ENCODE peak calls at places on chromosomes 11 and 22, in six cellular contexts. One of them, this sample, is unnamed.

GRCh38 chr11:66312549-66313320 is 4.1 kb downstream of the CD248 start:
- DNase-seq in Panc1: peak
- DNase-seq in sigmoid colon: peak
- DNase-seq in HCT116: peak
- DNase-seq in prostate gland: peak
- DNase-seq in stomach: peak
- DNase-seq in this sample: peak

GRCh38 chr22:45475063-45475747 is 27.5 kb upstream of the FBLN1 start:
- DNase-seq in stomach: no peak
- DNase-seq in Panc1: no peak
- DNase-seq in sigmoid colon: no peak
- DNase-seq in prostate gland: no peak
- DNase-seq in HCT116: no peak
- DNase-seq in this sample: no peak

GRCh38 chr11:103581680-103582265 is 454.7 kb upstream of the DDI1 start:
- DNase-seq in sigmoid colon: no peak
- DNase-seq in stomach: no peak
- DNase-seq in prostate gland: no peak
- DNase-seq in HCT116: no peak
- DNase-seq in Panc1: no peak
- DNase-seq in this sample: no peak

GRCh38 chr22:47260551-47260950 is 498.1 kb downstream of the TBC1D22A start:
- DNase-seq in Panc1: no peak
- DNase-seq in prostate gland: no peak
- DNase-seq in stomach: no peak
- DNase-seq in sigmoid colon: no peak
- DNase-seq in HCT116: no peak
- DNase-seq in this sample: no peak

GRCh38 chr22:44312766-44313165 is at the start of gene SHISAL1:
- DNase-seq in Panc1: no peak
- DNase-seq in stomach: no peak
- DNase-seq in prostate gland: no peak
- DNase-seq in sigmoid colon: no peak
- DNase-seq in HCT116: no peak
- DNase-seq in this sample: no peak

GRCh38 chr11:86717817-86718501 is 45.5 kb upstream of the ME3 start:
- DNase-seq in prostate gland: no peak
- DNase-seq in stomach: no peak
- DNase-seq in Panc1: no peak
- DNase-seq in sigmoid colon: no peak
- DNase-seq in HCT116: no peak
- DNase-seq in this sample: no peak

GRCh38 chr11:13135385-13136271 is 126.5 kb downstream of the RASSF10 start:
- DNase-seq in stomach: no peak
- DNase-seq in sigmoid colon: no peak
- DNase-seq in HCT116: no peak
- DNase-seq in prostate gland: no peak
- DNase-seq in Panc1: no peak
- DNase-seq in this sample: no peak

GRCh38 chr11:75229466-75229865 is 11.1 kb upstream of the TPBGL start:
- DNase-seq in HCT116: no peak
- DNase-seq in stomach: no peak
- DNase-seq in prostate gland: no peak
- DNase-seq in sigmoid colon: no peak
- DNase-seq in Panc1: no peak
- DNase-seq in this sample: peak

GRCh38 chr11:116176484-116177005 is 596.2 kb downstream of the BUD13 start:
- DNase-seq in stomach: no peak
- DNase-seq in sigmoid colon: no peak
- DNase-seq in Panc1: no peak
- DNase-seq in prostate gland: no peak
- DNase-seq in HCT116: no peak
- DNase-seq in this sample: no peak

GRCh38 chr11:61172353-61172752 is 11.1 kb upstream of the VPS37C start:
- DNase-seq in sigmoid colon: peak
- DNase-seq in Panc1: no peak
- DNase-seq in HCT116: no peak
- DNase-seq in stomach: peak
- DNase-seq in prostate gland: no peak
- DNase-seq in this sample: peak

GRCh38 chr11:3905080-3905953 is 49.9 kb downstream of the STIM1 start:
- DNase-seq in Panc1: no peak
- DNase-seq in HCT116: peak
- DNase-seq in stomach: peak
- DNase-seq in prostate gland: no peak
- DNase-seq in sigmoid colon: no peak
- DNase-seq in this sample: no peak

GRCh38 chr11:113553235-113553634 is 78.0 kb upstream of the DRD2 start:
- DNase-seq in Panc1: no peak
- DNase-seq in sigmoid colon: no peak
- DNase-seq in stomach: no peak
- DNase-seq in prostate gland: no peak
- DNase-seq in HCT116: peak
- DNase-seq in this sample: no peak

GRCh38 chr11:12618743-12619540 is 55.3 kb upstream of the TEAD1 start:
- DNase-seq in Panc1: no peak
- DNase-seq in stomach: no peak
- DNase-seq in HCT116: no peak
- DNase-seq in prostate gland: no peak
- DNase-seq in sigmoid colon: no peak
- DNase-seq in this sample: no peak

GRCh38 chr22:42357634-42358296 is 74.4 kb downstream of the NFAM1 start:
- DNase-seq in Panc1: no peak
- DNase-seq in prostate gland: peak
- DNase-seq in HCT116: no peak
- DNase-seq in stomach: peak
- DNase-seq in sigmoid colon: peak
- DNase-seq in this sample: no peak

GRCh38 chr11:102527701-102528100 is 2.8 kb downstream of the MMP7 start:
- DNase-seq in prostate gland: no peak
- DNase-seq in HCT116: no peak
- DNase-seq in stomach: no peak
- DNase-seq in sigmoid colon: no peak
- DNase-seq in Panc1: no peak
- DNase-seq in this sample: no peak

DNA sequence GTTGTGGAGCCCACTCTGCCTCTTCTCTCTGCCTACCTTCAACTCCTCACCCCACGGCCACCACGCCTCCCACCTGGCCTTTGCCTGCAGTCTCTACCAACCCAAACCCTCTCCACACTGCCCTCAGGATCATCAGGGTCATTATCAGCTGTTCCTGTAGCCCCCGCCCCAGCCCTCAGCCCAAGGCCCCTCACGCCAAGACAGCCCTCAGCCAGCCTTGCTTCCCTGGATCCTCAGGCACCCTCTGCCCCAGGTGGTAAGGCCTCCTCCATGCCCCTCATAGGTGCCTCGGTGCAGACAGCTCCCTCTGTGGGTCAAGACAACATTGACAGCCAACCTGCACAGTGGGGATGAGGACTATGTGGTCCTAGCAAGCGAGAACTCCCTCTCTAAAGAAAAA is 1.7 kb downstream of the SBF1 start:
- DNase-seq in Panc1: peak
- DNase-seq in sigmoid colon: no peak
- DNase-seq in HCT116: peak
- DNase-seq in prostate gland: no peak
- DNase-seq in stomach: no peak
- DNase-seq in this sample: no peak
- TF ChIP-seq CTCF in Panc1: no peak
- TF ChIP-seq CTCF in sigmoid colon: no peak
- TF ChIP-seq CTCF in HCT116: no peak
- TF ChIP-seq CTCF in prostate gland: no peak
- TF ChIP-seq CTCF in stomach: peak
- TF ChIP-seq CTCF in this sample: no peak

DNA sequence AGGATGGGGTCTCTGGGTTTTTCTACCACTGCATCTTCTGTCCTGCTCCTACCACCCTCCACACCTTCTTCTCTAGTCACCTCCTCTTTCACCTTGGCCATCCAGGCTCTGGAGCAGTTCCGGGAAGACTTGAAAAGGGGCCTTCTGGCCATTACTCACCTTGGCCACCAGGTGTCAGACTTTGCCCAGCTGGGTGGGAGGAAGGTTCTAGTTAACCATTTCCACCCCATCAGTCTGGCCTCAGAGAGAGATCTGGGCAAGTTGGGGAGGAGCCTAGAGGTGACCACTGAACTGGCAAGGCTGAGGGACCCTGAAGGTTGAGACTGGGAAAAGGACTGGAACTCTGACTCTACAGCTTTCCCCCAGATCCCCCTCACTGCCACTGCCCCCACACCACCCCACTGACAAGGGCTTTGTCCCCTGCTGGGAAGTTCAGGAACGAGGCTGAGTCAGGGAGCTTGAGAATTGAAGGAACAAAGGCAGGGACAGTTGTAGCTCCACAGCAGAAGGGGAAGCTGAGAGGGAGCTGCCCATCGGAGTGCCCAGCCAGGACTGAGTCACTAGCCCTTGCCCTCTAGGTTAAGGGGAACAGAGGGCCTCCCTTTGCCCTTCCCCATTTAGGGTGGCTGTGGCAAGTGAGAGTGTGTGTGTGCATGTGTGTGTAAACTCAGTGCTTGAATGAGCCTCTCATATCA is 3.7 kb upstream of the POLD4 start:
- DNase-seq in prostate gland: peak
- DNase-seq in Panc1: no peak
- DNase-seq in stomach: peak
- DNase-seq in HCT116: no peak
- DNase-seq in sigmoid colon: peak
- DNase-seq in this sample: no peak
- TF ChIP-seq POLR2AphosphoS5 in prostate gland: peak
- TF ChIP-seq POLR2AphosphoS5 in Panc1: no peak
- TF ChIP-seq POLR2AphosphoS5 in stomach: peak
- TF ChIP-seq POLR2AphosphoS5 in HCT116: no peak
- TF ChIP-seq POLR2AphosphoS5 in sigmoid colon: no peak
- TF ChIP-seq POLR2AphosphoS5 in this sample: no peak

DNA sequence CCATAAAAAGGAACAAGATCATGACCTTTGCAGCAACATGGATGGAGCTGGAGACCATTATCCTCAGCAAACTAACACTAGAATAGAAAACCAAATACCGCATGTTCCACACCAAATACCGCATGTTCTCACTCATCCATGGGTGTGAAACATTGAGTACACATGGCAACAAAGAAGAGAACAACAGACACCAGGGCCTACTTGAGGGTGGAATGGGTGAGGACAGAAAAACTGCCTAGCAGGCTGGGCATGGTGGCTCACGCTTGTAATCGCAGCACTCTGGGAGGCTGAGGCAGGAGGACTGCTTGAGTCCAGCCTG is 12.3 kb downstream of the EHD1 start:
- DNase-seq in sigmoid colon: no peak
- DNase-seq in stomach: no peak
- DNase-seq in HCT116: no peak
- DNase-seq in Panc1: no peak
- DNase-seq in prostate gland: no peak
- DNase-seq in this sample: no peak
- H3K27ac ChIP-seq in sigmoid colon: peak
- H3K27ac ChIP-seq in stomach: no peak
- H3K27ac ChIP-seq in HCT116: no peak
- H3K27ac ChIP-seq in Panc1: peak
- H3K27ac ChIP-seq in prostate gland: peak
- H3K27ac ChIP-seq in this sample: peak

DNA sequence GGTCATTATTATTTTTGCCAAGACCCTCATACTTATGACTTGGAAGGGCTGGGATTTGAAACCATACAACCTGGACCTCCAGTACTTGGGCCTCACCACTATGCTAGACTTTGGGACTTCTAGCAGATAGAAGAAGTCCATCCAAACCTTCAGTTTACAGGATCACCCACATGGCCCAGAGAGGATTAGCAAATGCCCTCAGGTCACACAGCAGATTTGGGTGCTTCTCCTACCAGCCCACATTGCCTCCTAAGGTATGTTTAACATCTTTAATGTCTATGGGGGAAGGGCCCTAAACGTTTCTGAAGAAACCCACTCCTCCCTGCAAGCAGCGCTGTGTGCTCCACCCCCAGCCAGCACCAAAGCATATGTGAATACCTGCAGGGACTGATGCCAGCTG is 17.5 kb upstream of the GCAT start:
- DNase-seq in Panc1: no peak
- DNase-seq in sigmoid colon: no peak
- DNase-seq in HCT116: no peak
- DNase-seq in prostate gland: no peak
- DNase-seq in stomach: no peak
- DNase-seq in this sample: no peak
- TF ChIP-seq CTCF in Panc1: no peak
- TF ChIP-seq CTCF in sigmoid colon: no peak
- TF ChIP-seq CTCF in HCT116: no peak
- TF ChIP-seq CTCF in prostate gland: no peak
- TF ChIP-seq CTCF in stomach: no peak
- TF ChIP-seq CTCF in this sample: no peak

GRCh38 chr22:25710501-25710900 is 31.5 kb upstream of the MYO18B start:
- DNase-seq in prostate gland: no peak
- DNase-seq in HCT116: no peak
- DNase-seq in stomach: no peak
- DNase-seq in sigmoid colon: no peak
- DNase-seq in Panc1: no peak
- DNase-seq in this sample: no peak

GRCh38 chr22:25709758-25710157 is 32.2 kb upstream of the MYO18B start:
- DNase-seq in HCT116: no peak
- DNase-seq in sigmoid colon: no peak
- DNase-seq in Panc1: no peak
- DNase-seq in prostate gland: no peak
- DNase-seq in stomach: no peak
- DNase-seq in this sample: no peak

GRCh38 chr22:25712661-25713400 is 29.2 kb upstream of the MYO18B start:
- DNase-seq in stomach: no peak
- DNase-seq in Panc1: no peak
- DNase-seq in HCT116: no peak
- DNase-seq in sigmoid colon: no peak
- DNase-seq in prostate gland: no peak
- DNase-seq in this sample: no peak

GRCh38 chr22:25714070-25714469 is 27.9 kb upstream of the MYO18B start:
- DNase-seq in stomach: no peak
- DNase-seq in Panc1: no peak
- DNase-seq in prostate gland: no peak
- DNase-seq in sigmoid colon: no peak
- DNase-seq in HCT116: no peak
- DNase-seq in this sample: no peak

DNA sequence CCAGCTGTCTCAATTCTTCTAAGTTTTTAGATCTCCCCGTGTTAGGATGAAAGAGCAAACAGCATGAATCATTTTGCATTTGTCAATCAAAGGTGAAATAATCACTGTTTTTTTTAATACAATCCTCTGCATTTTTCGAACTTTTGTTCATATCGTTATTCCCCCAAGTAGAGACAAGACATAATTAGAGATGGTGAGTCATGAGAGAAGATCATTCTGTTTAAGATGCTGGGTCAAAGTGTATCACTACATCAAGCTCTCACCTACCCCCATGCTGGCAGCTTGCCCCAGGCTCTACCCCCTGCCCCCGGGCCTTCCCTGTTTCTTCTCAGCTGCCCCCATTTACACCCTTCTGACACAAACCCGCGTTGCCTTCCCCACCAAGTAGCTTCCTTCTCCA is 30.5 kb upstream of the MYO18B start:
- DNase-seq in stomach: no peak
- DNase-seq in Panc1: no peak
- DNase-seq in HCT116: no peak
- DNase-seq in prostate gland: no peak
- DNase-seq in sigmoid colon: no peak
- DNase-seq in this sample: no peak
- TF ChIP-seq POLR2AphosphoS5 in stomach: no peak
- TF ChIP-seq POLR2AphosphoS5 in Panc1: no peak
- TF ChIP-seq POLR2AphosphoS5 in HCT116: no peak
- TF ChIP-seq POLR2AphosphoS5 in prostate gland: no peak
- TF ChIP-seq POLR2AphosphoS5 in sigmoid colon: no peak
- TF ChIP-seq POLR2AphosphoS5 in this sample: no peak